ENCODE peak calls at places on chromosomes 1 and 21, in four cellular contexts. One of them, this sample, is unnamed. For H3K9me1, the result is how much of the 10 kb centered on the place peaks cover.

GRCh38 chr1:117753652-117754051 is 147.8 kb downstream of the TENT5C start:
- DNase-seq in keratinocyte: no peak
- DNase-seq in K562: no peak
- DNase-seq in endothelial cell of umbilical vein: no peak
- DNase-seq in this sample: peak

GRCh38 chr1:205774277-205775014 is 836 bp downstream of the RAB29 start:
- DNase-seq in keratinocyte: no peak
- DNase-seq in K562: peak
- DNase-seq in endothelial cell of umbilical vein: peak
- DNase-seq in this sample: no peak

GRCh38 chr1:26826261-26827201 is at the start of gene ZDHHC18:
- DNase-seq in keratinocyte: no peak
- DNase-seq in K562: peak
- DNase-seq in endothelial cell of umbilical vein: peak
- DNase-seq in this sample: peak

GRCh38 chr1:31409946-31410858 is 2.8 kb upstream of the SERINC2 start:
- DNase-seq in keratinocyte: no peak
- DNase-seq in K562: peak
- DNase-seq in endothelial cell of umbilical vein: no peak
- DNase-seq in this sample: peak

GRCh38 chr1:24486296-24487065 is 16.2 kb upstream of the RCAN3 start:
- DNase-seq in keratinocyte: no peak
- DNase-seq in K562: no peak
- DNase-seq in endothelial cell of umbilical vein: no peak
- DNase-seq in this sample: no peak

GRCh38 chr1:110243581-110243980 is 33.5 kb downstream of the KCNC4 start:
- DNase-seq in keratinocyte: no peak
- DNase-seq in K562: no peak
- DNase-seq in endothelial cell of umbilical vein: no peak
- DNase-seq in this sample: no peak

GRCh38 chr1:194533641-194534040 is 1347.2 kb upstream of the B3GALT2 start:
- DNase-seq in keratinocyte: no peak
- DNase-seq in K562: no peak
- DNase-seq in endothelial cell of umbilical vein: no peak
- DNase-seq in this sample: peak

GRCh38 chr1:66931548-66932124 is 6.8 kb downstream of the MIER1 start:
- DNase-seq in keratinocyte: no peak
- DNase-seq in K562: no peak
- DNase-seq in endothelial cell of umbilical vein: peak
- DNase-seq in this sample: no peak

GRCh38 chr1:201504799-201505504 is 2.0 kb downstream of the CSRP1 start:
- DNase-seq in keratinocyte: no peak
- DNase-seq in K562: no peak
- DNase-seq in endothelial cell of umbilical vein: no peak
- DNase-seq in this sample: no peak

GRCh38 chr1:8276173-8276914 is 41.6 kb upstream of the SLC45A1 start:
- DNase-seq in keratinocyte: no peak
- DNase-seq in K562: peak
- DNase-seq in endothelial cell of umbilical vein: no peak
- DNase-seq in this sample: no peak

GRCh38 chr1:154550657-154551056 is 7.8 kb downstream of the UBE2Q1 start:
- DNase-seq in keratinocyte: no peak
- DNase-seq in K562: no peak
- DNase-seq in endothelial cell of umbilical vein: no peak
- DNase-seq in this sample: no peak

GRCh38 chr21:32348604-32349332 is 44.0 kb downstream of the URB1 start:
- DNase-seq in keratinocyte: no peak
- DNase-seq in K562: no peak
- DNase-seq in endothelial cell of umbilical vein: no peak
- DNase-seq in this sample: no peak

GRCh38 chr21:39377444-39378050 is 28.7 kb upstream of the HMGN1 start:
- DNase-seq in keratinocyte: no peak
- DNase-seq in K562: peak
- DNase-seq in endothelial cell of umbilical vein: peak
- DNase-seq in this sample: no peak

GRCh38 chr21:45618287-45618686 is 25.2 kb upstream of the PCBP3 start:
- DNase-seq in keratinocyte: no peak
- DNase-seq in K562: no peak
- DNase-seq in endothelial cell of umbilical vein: no peak
- DNase-seq in this sample: peak

GRCh38 chr1:236576004-236576403 is 28.3 kb downstream of the HEATR1 start:
- DNase-seq in keratinocyte: no peak
- DNase-seq in K562: no peak
- DNase-seq in endothelial cell of umbilical vein: no peak
- DNase-seq in this sample: peak

GRCh38 chr1:156709031-156709430 is 3.6 kb upstream of the CRABP2 start:
- DNase-seq in keratinocyte: no peak
- DNase-seq in K562: no peak
- DNase-seq in endothelial cell of umbilical vein: no peak
- DNase-seq in this sample: no peak

GRCh38 chr1:219476116-219476515 is 136.8 kb downstream of the ZC3H11B start:
- DNase-seq in keratinocyte: no peak
- DNase-seq in K562: no peak
- DNase-seq in endothelial cell of umbilical vein: no peak
- DNase-seq in this sample: no peak

GRCh38 chr1:25443030-25443699 is 12.5 kb downstream of the MACO1 start:
- DNase-seq in keratinocyte: no peak
- DNase-seq in K562: no peak
- DNase-seq in endothelial cell of umbilical vein: no peak
- DNase-seq in this sample: no peak

GRCh38 chr1:170596701-170597100 is 64.7 kb downstream of the GORAB start:
- DNase-seq in keratinocyte: no peak
- DNase-seq in K562: no peak
- DNase-seq in endothelial cell of umbilical vein: no peak
- DNase-seq in this sample: no peak

GRCh38 chr1:106755682-106756406 is 300.6 kb upstream of the PRMT6 start:
- DNase-seq in keratinocyte: peak
- DNase-seq in K562: no peak
- DNase-seq in endothelial cell of umbilical vein: no peak
- DNase-seq in this sample: peak

GRCh38 chr1:206952182-206952581 is 5.9 kb upstream of the PIGR start:
- DNase-seq in keratinocyte: no peak
- DNase-seq in K562: peak
- DNase-seq in endothelial cell of umbilical vein: no peak
- DNase-seq in this sample: no peak

GRCh38 chr1:228073061-228073869 is 9.2 kb upstream of the ARF1 start:
- DNase-seq in keratinocyte: no peak
- DNase-seq in K562: no peak
- DNase-seq in endothelial cell of umbilical vein: no peak
- DNase-seq in this sample: no peak

GRCh38 chr1:54105080-54105479 is 47.7 kb downstream of the CDCP2 start:
- DNase-seq in keratinocyte: no peak
- DNase-seq in K562: no peak
- DNase-seq in endothelial cell of umbilical vein: no peak
- DNase-seq in this sample: no peak

GRCh38 chr1:78691995-78692747 is 42.5 kb downstream of the IFI44 start:
- DNase-seq in keratinocyte: no peak
- DNase-seq in K562: no peak
- DNase-seq in endothelial cell of umbilical vein: no peak
- DNase-seq in this sample: peak

GRCh38 chr1:231334079-231334666 is 3.5 kb downstream of the EXOC8 start:
- DNase-seq in keratinocyte: no peak
- DNase-seq in K562: no peak
- DNase-seq in endothelial cell of umbilical vein: no peak
- DNase-seq in this sample: no peak

GRCh38 chr1:27566462-27567182 is 37.3 kb downstream of the AHDC1 start:
- DNase-seq in keratinocyte: no peak
- DNase-seq in K562: no peak
- DNase-seq in endothelial cell of umbilical vein: no peak
- DNase-seq in this sample: no peak

GRCh38 chr1:30765610-30766434 is 8.2 kb upstream of the LAPTM5 start:
- DNase-seq in keratinocyte: no peak
- DNase-seq in K562: peak
- DNase-seq in endothelial cell of umbilical vein: no peak
- DNase-seq in this sample: no peak

GRCh38 chr1:220127076-220127475 is 33.1 kb downstream of the IARS2 start:
- DNase-seq in keratinocyte: no peak
- DNase-seq in K562: no peak
- DNase-seq in endothelial cell of umbilical vein: no peak
- DNase-seq in this sample: no peak

GRCh38 chr1:210125143-210125542 is 107.5 kb upstream of the SERTAD4 start:
- DNase-seq in keratinocyte: no peak
- DNase-seq in K562: no peak
- DNase-seq in endothelial cell of umbilical vein: no peak
- DNase-seq in this sample: no peak

GRCh38 chr1:56168176-56168575 is 411.2 kb downstream of the PLPP3 start:
- DNase-seq in keratinocyte: no peak
- DNase-seq in K562: no peak
- DNase-seq in endothelial cell of umbilical vein: no peak
- DNase-seq in this sample: no peak
- H3K9me1 ChIP-seq in keratinocyte: under half
- H3K9me1 ChIP-seq in K562: under half
- H3K9me1 ChIP-seq in endothelial cell of umbilical vein: under half
- H3K9me1 ChIP-seq in this sample: under half

GRCh38 chr1:36284517-36284916 is 21.7 kb upstream of the SH3D21 start:
- DNase-seq in keratinocyte: no peak
- DNase-seq in K562: no peak
- DNase-seq in endothelial cell of umbilical vein: no peak
- DNase-seq in this sample: no peak
- H3K9me1 ChIP-seq in keratinocyte: under half
- H3K9me1 ChIP-seq in K562: under half
- H3K9me1 ChIP-seq in endothelial cell of umbilical vein: under half
- H3K9me1 ChIP-seq in this sample: under half

GRCh38 chr1:3084726-3085125 is 15.7 kb downstream of the PRDM16 start:
- DNase-seq in keratinocyte: no peak
- DNase-seq in K562: no peak
- DNase-seq in endothelial cell of umbilical vein: no peak
- DNase-seq in this sample: no peak
- H3K9me1 ChIP-seq in keratinocyte: under half
- H3K9me1 ChIP-seq in K562: under half
- H3K9me1 ChIP-seq in endothelial cell of umbilical vein: under half
- H3K9me1 ChIP-seq in this sample: under half

GRCh38 chr21:14673649-14674048 is 127.5 kb upstream of the SAMSN1 start:
- DNase-seq in keratinocyte: no peak
- DNase-seq in K562: peak
- DNase-seq in endothelial cell of umbilical vein: no peak
- DNase-seq in this sample: no peak

GRCh38 chr21:14675774-14676530 is 129.8 kb upstream of the SAMSN1 start:
- DNase-seq in keratinocyte: no peak
- DNase-seq in K562: peak
- DNase-seq in endothelial cell of umbilical vein: peak
- DNase-seq in this sample: no peak

GRCh38 chr21:14670409-14670808 is 124.3 kb upstream of the SAMSN1 start:
- DNase-seq in keratinocyte: no peak
- DNase-seq in K562: no peak
- DNase-seq in endothelial cell of umbilical vein: no peak
- DNase-seq in this sample: no peak
- H3K9me1 ChIP-seq in keratinocyte: under half
- H3K9me1 ChIP-seq in K562: under half
- H3K9me1 ChIP-seq in endothelial cell of umbilical vein: under half
- H3K9me1 ChIP-seq in this sample: under half

DNA sequence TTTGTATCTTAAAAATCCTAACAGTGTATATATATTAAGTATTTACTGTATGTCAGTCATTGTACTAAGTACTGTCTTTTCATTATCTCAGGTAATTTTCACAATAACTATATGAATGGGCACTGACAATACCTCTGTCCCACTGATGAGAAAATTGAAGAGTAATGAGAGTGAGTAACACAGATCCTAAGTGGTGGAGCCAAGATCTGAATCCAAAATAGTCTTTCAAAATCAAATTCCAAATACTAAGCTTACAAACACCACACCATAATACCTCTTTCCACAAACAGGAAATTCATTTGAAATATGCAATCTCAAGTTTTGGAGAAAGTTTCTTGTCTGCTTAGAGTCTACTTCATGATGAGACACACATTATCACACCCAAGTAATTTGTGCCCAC is 105.9 kb upstream of the EDEM3 start:
- DNase-seq in keratinocyte: no peak
- DNase-seq in K562: no peak
- DNase-seq in endothelial cell of umbilical vein: no peak
- DNase-seq in this sample: no peak
- H3K9me1 ChIP-seq in keratinocyte: under half
- H3K9me1 ChIP-seq in K562: under half
- H3K9me1 ChIP-seq in endothelial cell of umbilical vein: under half
- H3K9me1 ChIP-seq in this sample: under half

DNA sequence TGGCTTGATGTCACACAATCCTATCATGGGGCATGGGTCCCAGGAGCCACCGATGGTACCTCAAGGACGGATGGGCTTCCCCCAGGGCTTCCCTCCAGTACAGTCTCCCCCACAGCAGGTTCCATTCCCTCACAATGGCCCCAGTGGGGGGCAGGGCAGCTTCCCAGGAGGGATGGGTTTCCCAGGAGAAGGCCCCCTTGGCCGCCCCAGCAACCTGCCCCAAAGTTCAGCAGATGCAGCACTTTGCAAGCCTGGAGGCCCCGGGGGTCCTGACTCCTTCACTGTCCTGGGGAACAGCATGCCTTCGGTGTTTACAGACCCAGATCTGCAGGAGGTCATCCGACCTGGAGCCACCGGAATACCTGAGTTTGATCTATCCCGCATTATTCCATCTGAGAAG is 46.3 kb downstream of the ACP6 start:
- DNase-seq in keratinocyte: no peak
- DNase-seq in K562: no peak
- DNase-seq in endothelial cell of umbilical vein: no peak
- DNase-seq in this sample: no peak
- H3K9me1 ChIP-seq in keratinocyte: under half
- H3K9me1 ChIP-seq in K562: under half
- H3K9me1 ChIP-seq in endothelial cell of umbilical vein: under half
- H3K9me1 ChIP-seq in this sample: under half

DNA sequence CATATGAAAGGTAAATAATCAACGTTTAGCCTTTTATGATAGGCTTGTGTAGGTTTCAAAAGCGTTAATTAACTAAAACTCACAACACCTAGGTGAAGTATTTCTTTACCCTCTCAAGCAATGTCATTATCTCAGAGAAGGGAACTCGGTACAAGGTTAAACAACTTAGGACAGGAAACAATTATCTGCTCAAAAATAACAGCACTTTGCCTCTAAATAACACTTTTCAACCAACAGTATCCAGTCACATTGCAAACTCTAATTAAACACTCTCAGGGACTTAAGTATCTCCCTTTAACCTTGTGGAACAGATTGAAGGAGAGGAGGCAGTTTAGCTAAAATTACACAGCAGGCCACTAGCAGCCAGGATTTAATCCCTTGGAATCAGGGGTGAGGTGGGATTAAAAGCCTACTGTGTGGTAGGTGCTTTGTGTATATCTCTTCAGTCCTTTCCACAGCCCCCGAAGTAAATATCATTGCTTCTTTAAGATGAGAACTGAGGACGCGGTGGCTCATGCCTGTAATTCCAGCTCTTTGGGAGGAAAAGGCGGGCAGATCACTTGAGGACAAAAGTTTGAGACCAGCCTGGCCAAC is 5.2 kb upstream of the AKNAD1 start:
- DNase-seq in keratinocyte: no peak
- DNase-seq in K562: no peak
- DNase-seq in endothelial cell of umbilical vein: no peak
- DNase-seq in this sample: no peak
- H3K9me1 ChIP-seq in keratinocyte: under half
- H3K9me1 ChIP-seq in K562: under half
- H3K9me1 ChIP-seq in endothelial cell of umbilical vein: under half
- H3K9me1 ChIP-seq in this sample: under half

This sample was measured in IMR-90.